ENCODE peak calls at places on chromosomes 13 and 19, in five cellular contexts. I is CD4-positive, alpha-beta T cell; U is C1 segment of cervical spinal cord; P is fibroblast of mammary gland; V is mammary epithelial cell. Z is an unnamed sample.

GRCh38 chr13:51803422-51804294 is at the start of gene DHRS12:
- DNase-seq in I (peak; percentile 81), U (peak; percentile 83), V (peak; percentile 80), P (peak; percentile 70), Z (no peak)

GRCh38 chr13:99015606-99016520 is 38.0 kb upstream of the DOCK9 start:
- DNase-seq in I (no peak), V (no peak), P (peak; percentile 33), U (no peak), Z (no peak)

GRCh38 chr19:33193269-33193863 is 764 bp upstream of the LRP3 start:
- DNase-seq in I (no peak), P (no peak), U (no peak), V (no peak), Z (no peak)

GRCh38 chr19:3821857-3822364 is 35.7 kb upstream of the MATK start:
- DNase-seq in I (peak; percentile 84), V (no peak), U (no peak), P (peak; percentile 20), Z (no peak)

GRCh38 chr13:111177803-111178389 is 62.8 kb downstream of the ARHGEF7 start:
- DNase-seq in P (peak; percentile 72), U (no peak), V (peak; percentile 85), I (no peak), Z (no peak)

GRCh38 chr19:17324357-17325114 is 10.1 kb downstream of the ANO8 start:
- DNase-seq in P (no peak), U (no peak), V (no peak), I (no peak), Z (no peak)

GRCh38 chr19:802497-802887 is 5.2 kb downstream of the PTBP1 start:
- DNase-seq in I (no peak), U (no peak), P (peak; percentile 39), V (no peak), Z (no peak)

GRCh38 chr13:114112826-114113322 is 19.5 kb downstream of the RASA3 start:
- DNase-seq in I (peak; percentile 1), V (no peak), U (no peak), P (no peak), Z (no peak)

GRCh38 chr13:74839656-74840055 is 642.3 kb downstream of the TBC1D4 start:
- DNase-seq in P (peak; percentile 83), U (no peak), V (peak; percentile 42), I (no peak), Z (no peak)